ENCODE peak calls at places on chromosomes 12 and 14, in nine cellular contexts. Y is neural crest cell, O is H9, H is mucosa of descending colon, E is A549, X is fibroblast of villous mesenchyme, Q is fibroblast of pulmonary artery, T is right lobe of liver, M is prostate gland. C is an unnamed sample.

GRCh38 chr12:26691234-26691970 is 141.6 kb downstream of the ITPR2 start:
- DNase-seq in M (no peak), Q (peak), T (no peak), Y (no peak), H (no peak), X (peak), E (peak), O (peak), C (no peak)

GRCh38 chr12:75859868-75860267 is 171.7 kb downstream of the PHLDA1 start:
- DNase-seq in E (no peak), T (no peak), M (no peak), H (no peak), Q (no peak), Y (no peak), O (no peak), X (no peak), C (no peak)

GRCh38 chr12:116320839-116321238 is 43.3 kb upstream of the MED13L start:
- DNase-seq in T (no peak), M (no peak), Y (no peak), X (no peak), Q (no peak), H (no peak), O (no peak), E (no peak), C (no peak)

GRCh38 chr14:99273025-99273723 is 1.2 kb upstream of the BCL11B start:
- DNase-seq in M (no peak), H (peak), Q (no peak), E (peak), Y (peak), T (no peak), X (no peak), O (peak), C (peak)

GRCh38 chr14:53190938-53191337 is 37.8 kb upstream of the DDHD1 start:
- DNase-seq in E (no peak), X (peak), T (no peak), Q (peak), O (no peak), Y (no peak), M (no peak), H (no peak), C (no peak)

GRCh38 chr12:80752464-80752863 is 35.8 kb downstream of the MYF5 start:
- DNase-seq in E (no peak), H (no peak), Y (no peak), M (no peak), O (no peak), Q (no peak), X (no peak), T (no peak), C (no peak)

GRCh38 chr14:94394025-94394493 is 5.7 kb upstream of the SERPINA1 start:
- DNase-seq in Y (no peak), O (no peak), H (no peak), Q (no peak), T (no peak), X (no peak), M (no peak), E (no peak), C (no peak)

GRCh38 chr12:124637586-124637985 is 70.2 kb upstream of the NCOR2 start:
- DNase-seq in H (no peak), X (no peak), T (no peak), M (peak), E (no peak), O (no peak), Y (no peak), Q (no peak), C (no peak)

GRCh38 chr12:65965358-65965757 is 141.1 kb downstream of the HMGA2 start:
- DNase-seq in Q (no peak), M (no peak), O (no peak), E (peak), Y (no peak), H (no peak), T (no peak), X (peak), C (no peak)

GRCh38 chr14:34439090-34439489 is 22.9 kb downstream of the SPTSSA start:
- DNase-seq in Q (no peak), O (peak), X (no peak), H (no peak), M (no peak), Y (no peak), E (no peak), T (no peak), C (no peak)

GRCh38 chr14:90495357-90496276 is 98.8 kb downstream of the CALM1 start:
- DNase-seq in T (no peak), E (peak), H (peak), Q (peak), O (peak), Y (peak), X (peak), M (no peak), C (no peak)

GRCh38 chr12:120822832-120823503 is 81.2 kb downstream of the SPPL3 start:
- DNase-seq in Y (no peak), O (peak), H (no peak), E (no peak), M (no peak), T (no peak), Q (no peak), X (no peak), C (no peak)

GRCh38 chr12:122858171-122858570 is 22.9 kb downstream of the HIP1R start:
- DNase-seq in E (no peak), O (no peak), M (no peak), H (peak), T (peak), Q (no peak), Y (no peak), X (no peak), C (no peak)

GRCh38 chr12:42475055-42475454 is 114.5 kb downstream of the PRICKLE1 start:
- DNase-seq in M (no peak), X (no peak), O (no peak), Y (no peak), Q (no peak), H (no peak), E (no peak), T (no peak), C (no peak)

GRCh38 chr12:113800201-113800600 is 165.9 kb downstream of the RBM19 start:
- DNase-seq in Q (peak), T (no peak), E (no peak), Y (no peak), M (no peak), X (no peak), O (no peak), H (no peak), C (no peak)

GRCh38 chr12:82176761-82177490 is 181.3 kb downstream of the CCDC59 start:
- DNase-seq in Q (no peak), O (no peak), Y (no peak), T (no peak), M (no peak), H (no peak), E (no peak), X (no peak), C (no peak)

GRCh38 chr14:89912667-89913211 is 41.8 kb downstream of the EFCAB11 start:
- DNase-seq in O (no peak), X (peak), Y (no peak), E (peak), Q (peak), H (peak), M (no peak), T (no peak), C (peak)

GRCh38 chr14:88727057-88727456 is 65.7 kb downstream of the EML5 start:
- DNase-seq in E (no peak), Q (no peak), X (no peak), M (no peak), H (no peak), T (no peak), Y (no peak), O (no peak), C (no peak)

GRCh38 chr14:88729159-88729558 is 63.6 kb downstream of the EML5 start:
- DNase-seq in Y (no peak), H (no peak), T (no peak), O (no peak), X (no peak), E (peak), Q (no peak), M (no peak), C (no peak)
- TF ChIP-seq CTCF in Y (peak), H (no peak), T (no peak), O (peak), X (peak), E (no peak), Q (peak), M (no peak), C (no peak)

DNA sequence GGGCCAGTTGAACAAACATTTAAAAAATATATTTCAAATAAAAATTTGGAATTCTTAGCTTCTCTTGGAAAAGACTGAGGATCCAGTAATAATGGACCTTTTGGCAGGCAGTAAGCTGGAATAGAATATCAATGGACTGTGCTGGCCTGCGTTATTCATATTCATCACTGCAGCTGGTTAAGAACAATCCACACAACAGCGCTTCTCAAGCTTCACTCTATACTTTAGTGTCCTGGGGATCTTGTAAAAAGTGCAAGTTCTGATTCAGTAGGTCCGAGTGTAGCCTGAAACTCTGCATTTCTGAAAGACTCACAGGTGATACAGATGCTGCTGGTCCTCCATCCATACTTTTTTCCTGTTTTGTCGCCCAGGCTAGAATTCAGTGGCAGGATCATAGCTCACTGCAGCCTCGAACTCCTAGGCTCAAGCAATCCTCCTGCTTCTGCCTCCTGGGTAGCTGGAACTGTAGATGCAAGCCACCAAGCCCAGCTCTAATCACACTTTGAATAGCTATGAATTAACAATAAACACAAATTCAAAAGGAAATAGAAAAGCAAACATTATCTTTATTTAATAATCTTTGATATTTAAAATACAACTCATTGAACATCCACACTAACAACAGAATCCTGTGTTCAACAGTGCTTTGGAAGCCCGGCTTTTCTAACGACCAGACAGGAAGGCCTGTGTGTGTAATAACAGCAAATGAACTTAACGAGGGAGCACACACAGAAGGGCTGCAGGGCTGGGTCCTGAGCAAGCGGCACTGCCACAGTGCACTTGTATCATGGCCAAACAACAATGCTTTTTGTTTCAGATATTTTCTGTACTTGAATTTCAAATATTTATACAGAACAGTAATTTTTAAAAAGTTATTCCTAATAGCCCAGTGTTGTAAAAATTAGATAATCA is 18.4 kb upstream of the TRIP11 start:
- DNase-seq in O (no peak), M (no peak), E (no peak), T (no peak), Q (no peak), X (no peak), H (no peak), Y (no peak), C (no peak)
- TF ChIP-seq CTCF in O (no peak), M (no peak), E (no peak), T (no peak), Q (no peak), X (no peak), H (no peak), Y (no peak), C (no peak)

GRCh38 chr14:71403673-71404072 is 496.4 kb downstream of the PCNX1 start:
- DNase-seq in Y (no peak), E (peak), T (no peak), X (peak), H (peak), O (no peak), Q (peak), M (no peak), C (no peak)
- TF ChIP-seq CTCF in Y (peak), E (no peak), T (peak), X (no peak), H (no peak), O (peak), Q (peak), M (no peak), C (no peak)

DNA sequence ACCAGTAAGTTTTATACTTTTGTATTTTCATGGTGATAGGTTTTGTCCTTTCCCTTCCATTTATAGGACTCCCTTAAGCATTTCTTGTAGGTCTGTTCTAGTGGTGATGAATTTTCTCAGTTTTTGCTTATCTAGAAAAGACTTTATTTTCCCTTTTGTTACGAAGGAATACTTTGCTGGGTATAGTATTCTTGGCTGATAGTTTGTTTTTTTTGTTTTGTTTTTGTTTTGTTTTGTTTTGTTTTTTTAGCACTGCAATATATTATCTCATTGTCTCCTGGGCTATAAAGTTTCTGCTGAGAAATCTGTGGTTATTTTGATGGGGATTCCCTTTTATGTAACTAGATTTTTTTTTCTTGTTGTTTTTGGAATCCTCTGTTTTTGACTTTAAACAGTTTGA is 67.7 kb downstream of the FBXO33 start:
- DNase-seq in O (no peak), Y (no peak), M (no peak), H (no peak), X (no peak), E (no peak), Q (no peak), T (no peak), C (no peak)
- TF ChIP-seq CTCF in O (no peak), Y (no peak), M (no peak), H (no peak), X (no peak), E (no peak), Q (no peak), T (no peak), C (no peak)

DNA sequence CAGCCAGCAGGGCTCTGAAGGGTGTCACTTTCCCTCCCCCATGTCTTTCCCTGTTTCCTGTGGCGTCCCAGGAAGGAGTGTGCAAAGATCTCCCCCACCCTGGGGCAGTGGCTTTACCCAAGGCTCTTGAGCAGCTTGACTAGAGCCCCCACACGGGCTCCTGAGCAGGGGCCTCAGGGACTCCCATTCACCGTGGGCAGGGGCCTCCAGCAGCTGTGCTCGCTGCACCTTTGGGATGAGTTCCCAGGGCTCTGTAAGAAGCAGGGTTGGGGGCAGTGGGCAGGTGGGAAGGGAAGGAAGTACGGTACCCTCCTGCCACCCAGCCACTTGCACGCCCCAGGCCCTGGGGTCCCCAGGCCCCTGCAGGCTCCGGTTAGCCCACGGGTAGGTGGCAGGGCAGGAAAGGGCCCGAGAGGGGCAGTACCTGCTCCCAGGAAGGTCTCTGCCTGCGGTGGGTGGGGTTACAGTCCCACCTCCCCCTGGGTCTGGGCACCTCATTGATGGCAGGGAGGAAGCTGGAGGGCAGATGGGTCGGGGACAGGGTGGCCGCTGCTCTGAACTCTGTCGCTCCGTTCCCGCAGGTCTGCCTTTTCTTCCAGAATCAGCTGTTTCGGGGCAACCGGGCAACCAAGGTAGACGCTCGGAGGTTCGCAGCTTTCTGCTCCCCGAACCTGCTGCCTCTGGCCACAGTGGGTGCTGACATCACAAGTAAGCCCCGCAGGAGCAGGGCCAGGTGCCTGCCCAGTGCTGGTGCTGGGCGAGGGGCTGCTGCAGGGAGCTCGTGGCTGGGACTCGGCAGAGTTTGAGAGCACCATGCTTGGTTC is 13.0 kb downstream of the ASPG start:
- DNase-seq in T (peak), M (no peak), Q (no peak), H (no peak), Y (no peak), X (no peak), E (no peak), O (no peak), C (no peak)
- TF ChIP-seq CTCF in T (no peak), M (no peak), Q (no peak), H (no peak), Y (no peak), X (no peak), E (no peak), O (no peak), C (no peak)

DNA sequence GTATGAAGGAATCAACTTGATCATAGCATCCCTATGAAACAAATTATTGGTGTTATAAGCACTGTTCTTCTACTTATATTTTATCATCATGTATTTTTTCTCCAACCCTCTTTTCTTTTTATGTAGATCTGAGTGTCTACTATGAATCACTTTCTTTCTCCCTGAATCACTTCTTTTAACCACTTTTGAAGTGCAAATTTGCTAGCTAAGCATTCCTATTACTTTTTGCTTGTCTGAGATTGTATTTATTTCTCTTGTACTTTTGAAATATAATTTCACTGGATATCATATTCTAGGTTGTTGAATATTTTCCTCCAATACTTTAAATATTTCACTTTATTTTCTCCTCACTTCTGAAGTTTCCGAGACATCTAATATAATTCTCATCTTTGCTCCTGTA is 1282.3 kb upstream of the FLRT2 start:
- DNase-seq in O (no peak), M (no peak), E (no peak), T (no peak), Q (no peak), H (no peak), Y (no peak), X (no peak), C (no peak)
- TF ChIP-seq CTCF in O (no peak), M (no peak), E (no peak), T (no peak), Q (no peak), H (no peak), Y (no peak), X (no peak), C (no peak)

GRCh38 chr14:32202941-32203882 is at the start of gene RNU6-8:
- DNase-seq in X (peak), M (peak), Q (peak), Y (peak), T (peak), O (peak), E (peak), H (peak), C (peak)
- TF ChIP-seq CTCF in X (no peak), M (no peak), Q (no peak), Y (no peak), T (no peak), O (no peak), E (no peak), H (no peak), C (no peak)

DNA sequence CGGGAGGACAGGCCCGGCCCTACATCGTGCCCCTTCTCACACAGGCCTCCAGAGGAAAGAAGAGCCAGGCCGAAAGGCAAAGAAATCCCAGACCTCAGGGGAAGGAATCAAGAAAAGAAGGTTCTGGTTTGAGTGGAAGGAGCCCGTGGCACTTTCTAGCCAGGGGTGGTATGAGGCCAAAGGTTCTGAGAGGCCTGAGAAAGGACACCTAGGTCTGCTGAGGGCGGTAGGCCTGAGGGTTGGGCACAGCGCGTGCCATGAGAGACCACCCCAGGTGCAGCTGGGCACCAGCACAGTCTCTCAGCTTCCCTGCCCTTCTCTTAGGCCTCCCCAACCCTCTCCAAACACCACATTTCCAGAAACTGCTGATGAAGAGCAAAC is 185.0 kb downstream of the ZFP36L1 start:
- DNase-seq in Q (no peak), E (no peak), M (no peak), O (no peak), T (no peak), Y (no peak), H (no peak), X (no peak), C (no peak)
- TF ChIP-seq CTCF in Q (no peak), E (no peak), M (no peak), O (no peak), T (no peak), Y (no peak), H (no peak), X (no peak), C (no peak)

C was measured in suprapubic skin.